ENCODE peak calls at places on chromosomes 1 and 21, in ten cellular contexts. Q is vagina; E is brain microvascular endothelial cell; D is Peyer's patch; K is fibroblast of pulmonary artery; H is left ventricle myocardium inferior; J is cardiac muscle cell; M is tibial nerve; F is CD8-positive, alpha-beta memory T cell; X is fibroblast of the aortic adventitia. W is an unnamed sample.

GRCh38 chr21:37412603-37413360 is 46.2 kb downstream of the DYRK1A start:
- DNase-seq in Q (no peak), E (no peak), D (no peak), K (peak), H (no peak), J (no peak), M (no peak), F (no peak), X (peak), W (no peak)

GRCh38 chr1:57517587-57518397 is 93.9 kb upstream of the DAB1 start:
- DNase-seq in Q (no peak), E (no peak), D (no peak), K (no peak), H (no peak), J (peak), M (no peak), F (no peak), X (no peak), W (no peak)

GRCh38 chr1:109091196-109092193 is 931 bp downstream of the TMEM167B start:
- DNase-seq in Q (no peak), E (peak), D (no peak), K (peak), H (no peak), J (no peak), M (no peak), F (no peak), X (peak), W (peak)

GRCh38 chr1:21271550-21271949 is 18.7 kb downstream of the ECE1 start:
- DNase-seq in Q (no peak), E (no peak), D (no peak), K (no peak), H (no peak), J (no peak), M (no peak), F (no peak), X (no peak), W (no peak)

GRCh38 chr1:241548008-241548407 is 15.8 kb downstream of the KMO start:
- DNase-seq in Q (no peak), E (no peak), D (no peak), K (no peak), H (no peak), J (no peak), M (no peak), F (no peak), X (no peak), W (no peak)

GRCh38 chr1:11193376-11193775 is 4.2 kb downstream of the ANGPTL7 start:
- DNase-seq in Q (no peak), E (no peak), D (no peak), K (no peak), H (no peak), J (no peak), M (no peak), F (no peak), X (no peak), W (no peak)

GRCh38 chr1:243575070-243575469 is 275.0 kb downstream of the AKT3 start:
- DNase-seq in Q (no peak), E (no peak), D (no peak), K (no peak), H (no peak), J (peak), M (no peak), F (no peak), X (no peak), W (no peak)

GRCh38 chr21:43613755-43614638 is 45.3 kb downstream of the HSF2BP start:
- DNase-seq in Q (no peak), E (peak), D (no peak), K (peak), H (no peak), J (no peak), M (no peak), F (no peak), X (peak), W (no peak)

GRCh38 chr1:234369033-234369430 is 4.2 kb upstream of the COA6 start:
- DNase-seq in Q (no peak), E (no peak), D (no peak), K (no peak), H (no peak), J (no peak), M (no peak), F (no peak), X (no peak), W (no peak)

GRCh38 chr1:210222288-210223006 is 10.1 kb upstream of the SERTAD4 start:
- DNase-seq in Q (no peak), E (no peak), D (no peak), K (peak), H (no peak), J (peak), M (no peak), F (no peak), X (no peak), W (peak)

GRCh38 chr1:18201997-18202719 is 94.6 kb downstream of the IGSF21 start:
- DNase-seq in Q (no peak), E (no peak), D (no peak), K (no peak), H (no peak), J (no peak), M (no peak), F (no peak), X (no peak), W (no peak)

GRCh38 chr1:149883598-149884247 is 15.6 kb upstream of the BOLA1 start:
- DNase-seq in Q (no peak), E (no peak), D (no peak), K (no peak), H (no peak), J (no peak), M (no peak), F (no peak), X (no peak), W (no peak)

DNA sequence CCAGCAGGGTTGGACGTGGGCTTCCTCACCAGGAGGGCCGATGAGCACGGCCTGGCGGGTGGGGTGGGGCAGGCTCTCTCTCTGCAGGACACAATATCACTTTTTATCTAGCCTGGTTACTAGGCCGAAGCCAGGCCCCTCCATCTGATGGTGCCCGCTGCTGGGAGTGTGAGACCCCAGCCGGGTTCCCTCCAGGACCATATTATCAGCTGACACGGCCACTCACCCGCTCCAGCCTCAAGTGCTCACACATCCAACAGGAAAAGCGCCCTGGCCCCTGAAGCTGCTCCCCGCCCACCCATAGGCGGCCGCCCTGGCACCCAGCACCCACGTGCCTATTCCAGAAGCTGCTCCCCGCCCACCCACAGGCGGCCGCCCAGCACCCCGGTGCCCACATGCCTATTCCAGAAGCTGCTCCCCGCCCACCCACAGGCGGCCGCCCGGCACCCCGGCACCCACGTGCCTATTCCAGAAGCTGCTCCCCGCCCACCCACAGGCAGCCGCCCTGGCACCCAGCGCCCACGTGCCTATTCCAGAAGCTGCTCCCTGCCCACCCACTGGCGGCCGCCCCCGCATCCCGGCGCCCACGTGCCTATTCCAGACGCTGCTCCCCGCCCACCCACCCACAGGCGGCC is 5.0 kb downstream of the SLC19A1 start:
- DNase-seq in Q (no peak), E (no peak), D (peak), K (no peak), H (peak), J (no peak), M (peak), F (no peak), X (no peak), W (no peak)
- H3K4me3 ChIP-seq in Q (no peak), E (no peak), D (no peak), K (no peak), H (no peak), J (no peak), M (no peak), F (no peak), X (no peak), W (no peak)

DNA sequence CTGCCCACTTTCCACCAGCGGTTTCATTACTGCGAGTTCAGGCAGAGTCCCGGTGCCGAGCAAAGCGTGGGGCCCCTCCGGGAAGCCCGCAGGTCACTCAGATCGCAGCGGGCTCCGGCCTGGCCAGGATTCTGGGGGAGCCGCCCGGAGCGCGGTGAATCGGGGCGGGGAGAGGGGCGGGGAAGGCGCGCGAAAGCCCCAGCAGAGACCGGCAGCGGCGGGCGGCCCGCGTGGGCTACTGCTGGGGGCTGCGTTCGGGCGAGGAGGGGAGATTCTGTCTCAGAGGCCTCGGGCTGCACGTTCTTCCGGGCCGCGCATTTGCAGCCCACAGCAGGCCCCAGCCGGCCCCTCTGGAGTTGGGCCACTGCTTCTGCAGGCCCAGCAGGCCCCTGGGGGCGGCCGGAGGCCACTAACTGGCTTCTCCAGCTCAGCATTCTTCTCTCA is 64.7 kb downstream of the SCCPDH start:
- DNase-seq in Q (no peak), E (no peak), D (no peak), K (peak), H (no peak), J (no peak), M (no peak), F (no peak), X (no peak), W (no peak)
- H3K4me3 ChIP-seq in Q (peak), E (peak), D (no peak), K (no peak), H (peak), J (no peak), M (peak), F (no peak), X (no peak), W (no peak)

GRCh38 chr1:33426906-33427305 is 4.0 kb downstream of the PHC2 start:
- DNase-seq in Q (no peak), E (no peak), D (no peak), K (no peak), H (no peak), J (no peak), M (no peak), F (no peak), X (no peak), W (no peak)

GRCh38 chr1:33429332-33429731 is 1.6 kb downstream of the PHC2 start:
- DNase-seq in Q (no peak), E (no peak), D (no peak), K (no peak), H (no peak), J (no peak), M (no peak), F (no peak), X (no peak), W (no peak)

GRCh38 chr1:33430751-33431593 is at the start of gene PHC2:
- DNase-seq in Q (no peak), E (peak), D (peak), K (peak), H (peak), J (peak), M (peak), F (peak), X (peak), W (peak)

GRCh38 chr1:33429846-33430750 is 797 bp downstream of the PHC2 start:
- DNase-seq in Q (no peak), E (no peak), D (peak), K (no peak), H (peak), J (peak), M (no peak), F (no peak), X (no peak), W (no peak)

GRCh38 chr1:33428661-33429060 is 2.2 kb downstream of the PHC2 start:
- DNase-seq in Q (no peak), E (no peak), D (no peak), K (no peak), H (no peak), J (no peak), M (no peak), F (no peak), X (no peak), W (no peak)
- H3K4me3 ChIP-seq in Q (no peak), E (peak), D (no peak), K (no peak), H (peak), J (no peak), M (no peak), F (no peak), X (peak), W (no peak)

DNA sequence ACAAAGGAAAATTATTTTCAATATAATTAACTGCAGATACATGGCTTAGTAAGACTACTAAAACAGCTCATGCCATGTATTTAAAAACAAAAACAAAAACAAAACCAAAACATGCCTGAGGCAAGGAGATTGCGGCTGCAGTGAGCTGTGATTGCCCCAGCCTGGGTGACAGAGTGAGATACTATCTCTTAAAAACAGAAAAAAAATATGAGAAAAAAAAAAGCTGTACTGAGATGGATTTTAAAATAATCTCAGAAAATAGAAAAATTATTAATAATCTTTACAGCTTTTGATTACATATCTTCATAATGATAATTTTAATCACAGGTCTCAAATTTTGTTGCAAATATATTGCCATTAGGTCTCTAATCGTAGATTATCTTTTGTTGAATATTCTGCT is 24.0 kb upstream of the LIN9 start:
- DNase-seq in Q (no peak), E (no peak), D (no peak), K (no peak), H (no peak), J (no peak), M (no peak), F (no peak), X (no peak), W (no peak)
- H3K4me3 ChIP-seq in Q (no peak), E (no peak), D (no peak), K (peak), H (peak), J (no peak), M (no peak), F (no peak), X (no peak), W (no peak)

GRCh38 chr1:156582388-156583022 is 3.0 kb downstream of the TTC24 start:
- DNase-seq in Q (no peak), E (no peak), D (no peak), K (no peak), H (no peak), J (no peak), M (no peak), F (no peak), X (no peak), W (no peak)

GRCh38 chr1:156584813-156585212 is 5.3 kb downstream of the TTC24 start:
- DNase-seq in Q (no peak), E (no peak), D (no peak), K (no peak), H (no peak), J (peak), M (no peak), F (no peak), X (no peak), W (no peak)

GRCh38 chr1:156583821-156584622 is 4.5 kb downstream of the TTC24 start:
- DNase-seq in Q (no peak), E (peak), D (no peak), K (peak), H (no peak), J (peak), M (peak), F (peak), X (peak), W (peak)

GRCh38 chr1:156579472-156579871 is at the start of gene TTC24:
- DNase-seq in Q (no peak), E (no peak), D (no peak), K (no peak), H (no peak), J (no peak), M (no peak), F (no peak), X (no peak), W (no peak)

GRCh38 chr1:156581661-156582387 is 2.3 kb downstream of the TTC24 start:
- DNase-seq in Q (no peak), E (no peak), D (no peak), K (no peak), H (no peak), J (no peak), M (no peak), F (peak), X (no peak), W (no peak)
- H3K4me3 ChIP-seq in Q (no peak), E (no peak), D (peak), K (no peak), H (no peak), J (no peak), M (no peak), F (peak), X (no peak), W (no peak)

GRCh38 chr1:55018395-55018794 is 19.7 kb downstream of the BSND start:
- DNase-seq in Q (no peak), E (no peak), D (no peak), K (no peak), H (no peak), J (no peak), M (no peak), F (no peak), X (no peak), W (no peak)
- H3K4me3 ChIP-seq in Q (no peak), E (no peak), D (no peak), K (no peak), H (no peak), J (no peak), M (no peak), F (no peak), X (no peak), W (no peak)